ENCODE peak calls at places on chromosome 1, in nine cellular contexts. One of them, this sample, is unnamed.

GRCh38 chr1:247290576-247290975 is 34.7 kb downstream of the VN1R5 start:
- DNase-seq in A549: no peak
- DNase-seq in uterus: no peak
- DNase-seq in heart left ventricle: no peak
- DNase-seq in ovary: no peak
- DNase-seq in IMR-90: no peak
- DNase-seq in gastrocnemius medialis: no peak
- DNase-seq in testis: peak; percentile 38
- DNase-seq in tibial nerve: no peak
- DNase-seq in this sample: no peak

GRCh38 chr1:184693011-184693410 is 61.6 kb downstream of the EDEM3 start:
- DNase-seq in A549: no peak
- DNase-seq in uterus: no peak
- DNase-seq in heart left ventricle: no peak
- DNase-seq in ovary: no peak
- DNase-seq in IMR-90: peak; percentile 10
- DNase-seq in gastrocnemius medialis: no peak
- DNase-seq in testis: no peak
- DNase-seq in tibial nerve: no peak
- DNase-seq in this sample: no peak

GRCh38 chr1:186188736-186189135 is 186.3 kb downstream of the TPR start:
- DNase-seq in A549: no peak
- DNase-seq in uterus: no peak
- DNase-seq in heart left ventricle: no peak
- DNase-seq in ovary: no peak
- DNase-seq in IMR-90: peak; percentile 47
- DNase-seq in gastrocnemius medialis: no peak
- DNase-seq in testis: no peak
- DNase-seq in tibial nerve: no peak
- DNase-seq in this sample: no peak

GRCh38 chr1:3452866-3453175 is 1.6 kb upstream of the ARHGEF16 start:
- DNase-seq in A549: no peak
- DNase-seq in uterus: no peak
- DNase-seq in heart left ventricle: no peak
- DNase-seq in ovary: no peak
- DNase-seq in IMR-90: no peak
- DNase-seq in gastrocnemius medialis: no peak
- DNase-seq in testis: no peak
- DNase-seq in tibial nerve: no peak
- DNase-seq in this sample: no peak

GRCh38 chr1:217062566-217062965 is 339.3 kb upstream of the ESRRG start:
- DNase-seq in A549: no peak
- DNase-seq in uterus: no peak
- DNase-seq in heart left ventricle: no peak
- DNase-seq in ovary: no peak
- DNase-seq in IMR-90: no peak
- DNase-seq in gastrocnemius medialis: no peak
- DNase-seq in testis: no peak
- DNase-seq in tibial nerve: no peak
- DNase-seq in this sample: no peak

GRCh38 chr1:15346356-15347030 is 63.2 kb upstream of the EFHD2 start:
- DNase-seq in A549: no peak
- DNase-seq in uterus: no peak
- DNase-seq in heart left ventricle: no peak
- DNase-seq in ovary: no peak
- DNase-seq in IMR-90: no peak
- DNase-seq in gastrocnemius medialis: no peak
- DNase-seq in testis: no peak
- DNase-seq in tibial nerve: no peak
- DNase-seq in this sample: peak; percentile 5

GRCh38 chr1:177181631-177182291 is 11.0 kb downstream of the BRINP2 start:
- DNase-seq in A549: peak; percentile 75
- DNase-seq in uterus: peak; percentile 59
- DNase-seq in heart left ventricle: peak; percentile 44
- DNase-seq in ovary: peak; percentile 73
- DNase-seq in IMR-90: peak; percentile 29
- DNase-seq in gastrocnemius medialis: peak; percentile 18
- DNase-seq in testis: peak; percentile 76
- DNase-seq in tibial nerve: peak; percentile 47
- DNase-seq in this sample: peak; percentile 68

GRCh38 chr1:228459091-228459993 is 27.8 kb upstream of the RNF187 start:
- DNase-seq in A549: peak; percentile 93
- DNase-seq in uterus: peak; percentile 41
- DNase-seq in heart left ventricle: peak; percentile 43
- DNase-seq in ovary: peak; percentile 39
- DNase-seq in IMR-90: peak; percentile 85
- DNase-seq in gastrocnemius medialis: no peak
- DNase-seq in testis: peak; percentile 56
- DNase-seq in tibial nerve: peak; percentile 57
- DNase-seq in this sample: no peak

GRCh38 chr1:113675299-113675698 is 84.0 kb downstream of the PHTF1 start:
- DNase-seq in A549: no peak
- DNase-seq in uterus: no peak
- DNase-seq in heart left ventricle: no peak
- DNase-seq in ovary: no peak
- DNase-seq in IMR-90: peak; percentile 19
- DNase-seq in gastrocnemius medialis: no peak
- DNase-seq in testis: no peak
- DNase-seq in tibial nerve: no peak
- DNase-seq in this sample: no peak

GRCh38 chr1:248820041-248820585 is 5.6 kb downstream of the SH3BP5L start:
- DNase-seq in A549: no peak
- DNase-seq in uterus: no peak
- DNase-seq in heart left ventricle: no peak
- DNase-seq in ovary: no peak
- DNase-seq in IMR-90: no peak
- DNase-seq in gastrocnemius medialis: no peak
- DNase-seq in testis: no peak
- DNase-seq in tibial nerve: no peak
- DNase-seq in this sample: no peak

GRCh38 chr1:24657781-24658180 is 14.7 kb downstream of the SRRM1 start:
- DNase-seq in A549: no peak
- DNase-seq in uterus: no peak
- DNase-seq in heart left ventricle: no peak
- DNase-seq in ovary: no peak
- DNase-seq in IMR-90: no peak
- DNase-seq in gastrocnemius medialis: no peak
- DNase-seq in testis: no peak
- DNase-seq in tibial nerve: no peak
- DNase-seq in this sample: no peak

GRCh38 chr1:182229907-182230522 is 161.6 kb downstream of the GLUL start:
- DNase-seq in A549: no peak
- DNase-seq in uterus: no peak
- DNase-seq in heart left ventricle: no peak
- DNase-seq in ovary: no peak
- DNase-seq in IMR-90: no peak
- DNase-seq in gastrocnemius medialis: peak; percentile 72
- DNase-seq in testis: no peak
- DNase-seq in tibial nerve: no peak
- DNase-seq in this sample: no peak

GRCh38 chr1:54027848-54028247 is 9.9 kb upstream of the LDLRAD1 start:
- DNase-seq in A549: no peak
- DNase-seq in uterus: no peak
- DNase-seq in heart left ventricle: peak; percentile 26
- DNase-seq in ovary: no peak
- DNase-seq in IMR-90: no peak
- DNase-seq in gastrocnemius medialis: no peak
- DNase-seq in testis: no peak
- DNase-seq in tibial nerve: no peak
- DNase-seq in this sample: no peak

GRCh38 chr1:54028306-54029251 is 10.6 kb upstream of the LDLRAD1 start:
- DNase-seq in A549: no peak
- DNase-seq in uterus: no peak
- DNase-seq in heart left ventricle: no peak
- DNase-seq in ovary: no peak
- DNase-seq in IMR-90: peak; percentile 28
- DNase-seq in gastrocnemius medialis: no peak
- DNase-seq in testis: no peak
- DNase-seq in tibial nerve: no peak
- DNase-seq in this sample: no peak
- H3K27ac ChIP-seq in A549: no peak overlapping the region
- H3K27ac ChIP-seq in uterus: no peak overlapping the region
- H3K27ac ChIP-seq in heart left ventricle: no peak overlapping the region
- H3K27ac ChIP-seq in ovary: no peak overlapping the region
- H3K27ac ChIP-seq in IMR-90: no peak overlapping the region
- H3K27ac ChIP-seq in gastrocnemius medialis: no peak overlapping the region
- H3K27ac ChIP-seq in testis: peak overlapping the region; percentile 26
- H3K27ac ChIP-seq in tibial nerve: no peak overlapping the region
- H3K27ac ChIP-seq in this sample: no peak overlapping the region

GRCh38 chr1:155069551-155070391 is 6.2 kb downstream of the EFNA4 start:
- DNase-seq in A549: no peak
- DNase-seq in uterus: no peak
- DNase-seq in heart left ventricle: no peak
- DNase-seq in ovary: no peak
- DNase-seq in IMR-90: no peak
- DNase-seq in gastrocnemius medialis: no peak
- DNase-seq in testis: no peak
- DNase-seq in tibial nerve: no peak
- DNase-seq in this sample: no peak

GRCh38 chr1:155072531-155073289 is 5.9 kb upstream of the EFNA3 start:
- DNase-seq in A549: no peak
- DNase-seq in uterus: no peak
- DNase-seq in heart left ventricle: no peak
- DNase-seq in ovary: no peak
- DNase-seq in IMR-90: no peak
- DNase-seq in gastrocnemius medialis: no peak
- DNase-seq in testis: no peak
- DNase-seq in tibial nerve: no peak
- DNase-seq in this sample: peak; percentile 24

GRCh38 chr1:155071701-155072100 is 6.9 kb upstream of the EFNA3 start:
- DNase-seq in A549: no peak
- DNase-seq in uterus: no peak
- DNase-seq in heart left ventricle: no peak
- DNase-seq in ovary: no peak
- DNase-seq in IMR-90: no peak
- DNase-seq in gastrocnemius medialis: no peak
- DNase-seq in testis: peak; percentile 67
- DNase-seq in tibial nerve: no peak
- DNase-seq in this sample: no peak

GRCh38 chr1:155070392-155070700 is 6.8 kb downstream of the EFNA4 start:
- DNase-seq in A549: no peak
- DNase-seq in uterus: no peak
- DNase-seq in heart left ventricle: no peak
- DNase-seq in ovary: no peak
- DNase-seq in IMR-90: no peak
- DNase-seq in gastrocnemius medialis: no peak
- DNase-seq in testis: no peak
- DNase-seq in tibial nerve: no peak
- DNase-seq in this sample: no peak

DNA sequence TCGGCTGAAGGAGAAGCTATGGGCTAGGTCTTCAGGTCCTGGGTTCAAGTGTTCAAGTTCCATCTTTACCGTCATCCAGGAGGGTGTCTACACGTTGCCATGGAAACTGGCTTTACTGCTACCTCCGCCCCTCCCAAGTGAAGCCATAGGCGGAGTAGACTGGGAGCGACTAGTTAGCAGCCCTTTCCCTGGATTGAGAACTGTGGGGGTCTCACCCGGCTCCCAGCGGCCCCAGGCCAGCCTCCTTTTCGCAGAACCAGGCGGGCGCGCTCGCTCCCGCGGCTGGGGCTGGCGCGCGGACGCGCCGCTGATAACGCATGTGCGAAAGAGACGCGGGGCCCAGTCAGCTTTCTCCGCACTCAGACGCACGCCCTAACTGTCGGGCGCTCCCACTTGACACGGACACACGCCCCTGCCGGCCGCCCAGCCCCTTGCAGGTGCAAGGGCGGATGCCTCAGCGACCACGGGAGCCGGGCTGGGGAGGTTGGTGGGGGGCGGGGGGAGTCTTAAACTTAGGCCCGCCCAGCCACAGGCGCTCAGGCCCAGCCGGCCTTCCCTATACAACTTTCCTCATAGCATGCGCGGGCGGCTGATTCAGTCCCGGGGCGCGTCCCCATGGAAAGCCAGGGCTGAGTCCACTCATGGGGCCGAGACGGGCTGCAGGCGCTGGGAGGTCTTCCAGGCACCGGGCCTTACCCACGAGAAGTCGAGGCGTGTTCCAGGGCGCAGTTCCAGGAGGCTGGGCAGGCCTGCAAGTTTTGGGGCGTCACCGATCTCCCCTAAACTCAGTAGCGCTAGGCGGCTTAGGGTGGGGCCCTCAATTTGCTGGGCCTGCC is 7.4 kb downstream of the EFNA4 start:
- DNase-seq in A549: no peak
- DNase-seq in uterus: peak; percentile 78
- DNase-seq in heart left ventricle: peak; percentile 72
- DNase-seq in ovary: peak; percentile 82
- DNase-seq in IMR-90: peak; percentile 64
- DNase-seq in gastrocnemius medialis: peak; percentile 81
- DNase-seq in testis: peak; percentile 90
- DNase-seq in tibial nerve: peak; percentile 45
- DNase-seq in this sample: no peak
- TF ChIP-seq POLR2A in A549: no peak
- TF ChIP-seq POLR2A in uterus: no peak
- TF ChIP-seq POLR2A in heart left ventricle: no peak
- TF ChIP-seq POLR2A in ovary: no peak
- TF ChIP-seq POLR2A in IMR-90: no peak
- TF ChIP-seq POLR2A in gastrocnemius medialis: peak; percentile 23
- TF ChIP-seq POLR2A in testis: no peak
- TF ChIP-seq POLR2A in tibial nerve: peak; percentile 29
- TF ChIP-seq POLR2A in this sample: no peak

GRCh38 chr1:12462586-12462985 is 155.4 kb downstream of the DHRS3 start:
- DNase-seq in A549: no peak
- DNase-seq in uterus: no peak
- DNase-seq in heart left ventricle: no peak
- DNase-seq in ovary: no peak
- DNase-seq in IMR-90: no peak
- DNase-seq in gastrocnemius medialis: no peak
- DNase-seq in testis: no peak
- DNase-seq in tibial nerve: no peak
- DNase-seq in this sample: no peak
- H3K27ac ChIP-seq in A549: no peak overlapping the region
- H3K27ac ChIP-seq in uterus: peak overlapping the region; percentile 62
- H3K27ac ChIP-seq in heart left ventricle: no peak overlapping the region
- H3K27ac ChIP-seq in ovary: no peak overlapping the region
- H3K27ac ChIP-seq in IMR-90: peak overlapping the region; percentile 51
- H3K27ac ChIP-seq in gastrocnemius medialis: no peak overlapping the region
- H3K27ac ChIP-seq in testis: no peak overlapping the region
- H3K27ac ChIP-seq in tibial nerve: peak overlapping the region; percentile 82
- H3K27ac ChIP-seq in this sample: no peak overlapping the region

GRCh38 chr1:161398900-161399256 is 31.2 kb upstream of the CFAP126 start:
- DNase-seq in A549: no peak
- DNase-seq in uterus: no peak
- DNase-seq in heart left ventricle: no peak
- DNase-seq in ovary: no peak
- DNase-seq in IMR-90: no peak
- DNase-seq in gastrocnemius medialis: no peak
- DNase-seq in testis: no peak
- DNase-seq in tibial nerve: no peak
- DNase-seq in this sample: no peak

GRCh38 chr1:161404051-161404597 is 36.4 kb upstream of the CFAP126 start:
- DNase-seq in A549: no peak
- DNase-seq in uterus: no peak
- DNase-seq in heart left ventricle: no peak
- DNase-seq in ovary: no peak
- DNase-seq in IMR-90: no peak
- DNase-seq in gastrocnemius medialis: no peak
- DNase-seq in testis: no peak
- DNase-seq in tibial nerve: no peak
- DNase-seq in this sample: no peak

GRCh38 chr1:161402446-161402845 is 34.8 kb upstream of the CFAP126 start:
- DNase-seq in A549: no peak
- DNase-seq in uterus: no peak
- DNase-seq in heart left ventricle: no peak
- DNase-seq in ovary: no peak
- DNase-seq in IMR-90: peak; percentile 6
- DNase-seq in gastrocnemius medialis: no peak
- DNase-seq in testis: no peak
- DNase-seq in tibial nerve: no peak
- DNase-seq in this sample: no peak

GRCh38 chr1:161399257-161399998 is 31.8 kb upstream of the CFAP126 start:
- DNase-seq in A549: peak; percentile 93
- DNase-seq in uterus: peak; percentile 92
- DNase-seq in heart left ventricle: peak; percentile 88
- DNase-seq in ovary: peak; percentile 95
- DNase-seq in IMR-90: peak; percentile 91
- DNase-seq in gastrocnemius medialis: peak; percentile 90
- DNase-seq in testis: peak; percentile 94
- DNase-seq in tibial nerve: peak; percentile 97
- DNase-seq in this sample: peak; percentile 94
- TF ChIP-seq POLR2A in A549: peak; percentile 73
- TF ChIP-seq POLR2A in uterus: peak; percentile 52
- TF ChIP-seq POLR2A in heart left ventricle: no peak
- TF ChIP-seq POLR2A in ovary: peak; percentile 69
- TF ChIP-seq POLR2A in IMR-90: peak; percentile 83
- TF ChIP-seq POLR2A in gastrocnemius medialis: peak; percentile 83
- TF ChIP-seq POLR2A in testis: no peak
- TF ChIP-seq POLR2A in tibial nerve: peak; percentile 62
- TF ChIP-seq POLR2A in this sample: peak; percentile 84

This sample was measured in right lobe of liver.